ENCODE peak calls at places on chromosomes 1 and 21, in ten cellular contexts. Q is brain microvascular endothelial cell, L is AG08396, U is fibroblast of the aortic adventitia, I is AG20443, G is glutamatergic neuron, F is left ventricle myocardium superior, V is left ventricle myocardium inferior, B is SK-MEL-5, P is heart right ventricle. Z is an unnamed sample.

GRCh38 chr1:35857830-35858229 is 25.2 kb upstream of the AGO1 start:
- DNase-seq in U (peak), B (peak), P (no peak), Q (peak), V (no peak), I (no peak), F (no peak), L (no peak), G (no peak), Z (no peak)

GRCh38 chr1:8012955-8013354 is 13.2 kb downstream of the ERRFI1 start:
- DNase-seq in F (no peak), V (no peak), G (no peak), U (no peak), L (no peak), I (no peak), Q (no peak), P (no peak), B (no peak), Z (no peak)

GRCh38 chr21:42731264-42732032 is 78.0 kb downstream of the PDE9A start:
- DNase-seq in G (no peak), V (no peak), U (no peak), F (no peak), Q (no peak), B (no peak), P (no peak), L (no peak), I (no peak), Z (no peak)

GRCh38 chr1:3575953-3576352 is 35.4 kb downstream of the MEGF6 start:
- DNase-seq in V (no peak), G (no peak), U (no peak), L (no peak), I (no peak), Q (no peak), F (no peak), P (no peak), B (no peak), Z (no peak)

GRCh38 chr1:227417622-227418245 is 99.4 kb upstream of the CDC42BPA start:
- DNase-seq in L (no peak), U (no peak), Q (no peak), P (no peak), F (no peak), V (no peak), B (no peak), I (no peak), G (no peak), Z (no peak)

GRCh38 chr1:201893431-201893830 is 4.7 kb downstream of the SHISA4 start:
- DNase-seq in U (no peak), V (no peak), B (no peak), Q (no peak), L (no peak), P (no peak), I (no peak), G (no peak), F (no peak), Z (no peak)

GRCh38 chr21:32425628-32426027 is 13.1 kb downstream of the EVA1C start:
- DNase-seq in I (no peak), F (no peak), L (no peak), B (no peak), V (no peak), P (no peak), Q (no peak), G (no peak), U (no peak), Z (no peak)

GRCh38 chr1:19013826-19014548 is 57.5 kb upstream of the IFFO2 start:
- DNase-seq in U (no peak), F (no peak), Q (no peak), P (no peak), L (no peak), I (peak), B (no peak), V (no peak), G (no peak), Z (no peak)

GRCh38 chr1:150192012-150192411 is 42.3 kb downstream of the PLEKHO1 start:
- DNase-seq in B (no peak), G (no peak), U (peak), Q (peak), V (no peak), L (peak), F (no peak), I (peak), P (no peak), Z (no peak)

GRCh38 chr1:151494741-151495281 is 16.4 kb upstream of the CGN start:
- DNase-seq in U (peak), L (peak), I (peak), B (peak), V (no peak), F (no peak), P (no peak), G (no peak), Q (no peak), Z (no peak)

GRCh38 chr1:165666152-165666551 is 32.2 kb downstream of the ALDH9A1 start:
- DNase-seq in V (no peak), L (no peak), G (no peak), Q (no peak), F (no peak), U (peak), B (peak), I (no peak), P (no peak), Z (no peak)

GRCh38 chr1:162004441-162004950 is 19.2 kb downstream of the OLFML2B start:
- DNase-seq in Q (no peak), L (no peak), P (no peak), G (no peak), V (no peak), I (no peak), B (no peak), U (no peak), F (no peak), Z (no peak)

GRCh38 chr1:85116856-85117255 is 68.6 kb upstream of the MCOLN3 start:
- DNase-seq in L (no peak), Q (no peak), V (no peak), B (no peak), I (no peak), P (no peak), G (no peak), F (no peak), U (no peak), Z (no peak)

Z was measured in sciatic nerve.